ENCODE peak calls at places on chromosomes 5 and 9, in five cellular contexts. F is HepG2, V is K562, T is GM12878, K is upper lobe of left lung. O is an unnamed sample.

GRCh38 chr5:39912880-39913279 is 488.1 kb upstream of the DAB2 start:
- ATAC-seq in F (no peak), V (no peak), T (no peak), K (no peak), O (no peak)

GRCh38 chr5:74231697-74232096 is 408.8 kb downstream of the ENC1 start:
- ATAC-seq in F (no peak), V (no peak), T (no peak), K (no peak), O (no peak)

GRCh38 chr5:43038523-43038989 is 1.6 kb downstream of the ANXA2R start:
- ATAC-seq in F (no peak), V (no peak), T (no peak), K (no peak), O (no peak)

GRCh38 chr5:35470866-35471265 is 146.8 kb upstream of the SPEF2 start:
- ATAC-seq in F (peak; percentile 94), V (no peak), T (no peak), K (no peak), O (no peak)

GRCh38 chr9:83959061-83959460 is 21.0 kb downstream of the HNRNPK start:
- ATAC-seq in F (peak; percentile 33), V (no peak), T (no peak), K (no peak), O (no peak)

GRCh38 chr5:128341056-128341455 is 197.0 kb downstream of the FBN2 start:
- ATAC-seq in F (no peak), V (no peak), T (no peak), K (peak; percentile 47), O (peak; percentile 38)

GRCh38 chr9:1907465-1907864 is 107.7 kb upstream of the SMARCA2 start:
- ATAC-seq in F (no peak), V (no peak), T (peak; percentile 50), K (no peak), O (no peak)

GRCh38 chr5:65326912-65327311 is 154.8 kb downstream of the ADAMTS6 start:
- ATAC-seq in F (no peak), V (no peak), T (no peak), K (no peak), O (no peak)

GRCh38 chr5:169183581-169183980 is 117.4 kb downstream of the SLIT3 start:
- ATAC-seq in F (no peak), V (no peak), T (no peak), K (no peak), O (no peak)

GRCh38 chr5:75072066-75072465 is 19.7 kb upstream of the GCNT4 start:
- ATAC-seq in F (no peak), V (no peak), T (no peak), K (no peak), O (no peak)

GRCh38 chr5:139439013-139439903 is at the start of gene DNAJC18:
- ATAC-seq in F (peak; percentile 97), V (peak; percentile 97), T (peak; percentile 81), K (peak; percentile 97), O (peak; percentile 99)
- TF ChIP-seq EP300 in F (no peak), V (no peak), T (no peak), K (no peak), O (no peak)

GRCh38 chr5:98773464-98774191 is at the start of gene RGMB:
- ATAC-seq in F (peak; percentile 88), V (peak; percentile 43), T (peak; percentile 89), K (peak; percentile 97), O (peak; percentile 94)
- TF ChIP-seq POLR2AphosphoS5 in F (peak; percentile 52), V (no peak), T (peak; percentile 58), K (peak; percentile 37), O (peak; percentile 46)

DNA sequence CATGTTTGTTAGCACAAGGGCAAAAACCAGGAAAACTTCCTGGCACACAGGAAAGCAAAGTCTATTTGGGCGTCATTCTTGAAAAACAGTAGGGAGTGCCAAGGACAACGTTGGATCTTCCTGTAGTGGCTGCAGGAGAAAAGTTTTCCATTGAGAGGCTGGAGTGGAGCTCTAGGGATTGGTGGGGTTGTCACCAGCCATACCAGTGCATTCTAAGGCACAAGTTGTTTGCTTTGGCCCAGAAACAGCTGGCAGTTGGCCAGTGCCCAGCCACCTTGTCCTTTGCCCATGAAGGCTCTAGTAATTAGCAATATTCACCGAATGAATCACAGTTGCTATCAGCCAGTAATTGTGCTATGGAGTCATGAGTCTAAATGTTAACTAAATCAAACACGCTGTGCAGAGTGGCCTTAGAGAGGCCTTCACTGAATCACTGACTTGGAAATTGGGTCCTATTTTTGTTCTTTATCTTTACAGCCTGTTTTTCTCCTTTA is 26.4 kb downstream of the TNFSF15 start:
- ATAC-seq in F (no peak), V (no peak), T (no peak), K (peak; percentile 81), O (peak; percentile 87)
- TF ChIP-seq EP300 in F (no peak), V (no peak), T (no peak), K (no peak), O (no peak)

DNA sequence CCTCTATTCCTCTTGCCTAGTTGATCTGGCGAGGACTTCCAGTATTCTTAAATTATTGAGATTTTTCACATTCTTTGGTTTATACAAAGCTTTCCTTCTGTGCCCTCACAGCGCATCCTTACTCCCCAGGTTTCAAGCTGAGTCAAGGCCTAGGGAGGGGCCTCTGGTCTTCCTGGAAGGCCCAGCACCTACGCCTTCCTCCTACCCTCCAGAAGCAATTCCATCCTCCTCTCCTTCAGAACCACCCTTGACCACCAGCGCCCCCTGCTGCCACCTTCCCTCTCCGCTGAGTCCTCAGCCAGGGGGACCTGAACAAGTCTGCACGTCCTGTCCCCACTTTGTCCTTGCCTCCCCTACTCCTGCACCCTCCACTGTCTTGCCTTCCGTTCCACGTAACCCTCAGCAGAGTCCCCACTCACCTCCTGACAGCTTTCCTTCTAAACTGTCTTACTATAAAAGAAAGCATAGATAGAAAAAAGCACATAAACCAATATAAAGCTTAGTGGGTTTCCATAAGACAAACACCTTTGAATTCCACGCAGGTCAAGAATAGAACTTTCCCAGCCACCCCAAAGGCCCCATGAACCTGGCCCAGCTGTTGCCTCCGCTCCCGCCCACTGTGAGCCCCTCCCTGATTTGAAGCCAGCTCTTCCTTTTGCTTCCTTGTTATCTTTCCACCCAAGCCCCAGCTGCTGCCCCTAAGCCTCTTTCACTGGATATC is 63.0 kb upstream of the CTSL start:
- ATAC-seq in F (peak; percentile 88), V (peak; percentile 99), T (peak; percentile 88), K (peak; percentile 72), O (peak; percentile 47)
- TF ChIP-seq POLR2AphosphoS5 in F (no peak), V (no peak), T (no peak), K (no peak), O (no peak)

DNA sequence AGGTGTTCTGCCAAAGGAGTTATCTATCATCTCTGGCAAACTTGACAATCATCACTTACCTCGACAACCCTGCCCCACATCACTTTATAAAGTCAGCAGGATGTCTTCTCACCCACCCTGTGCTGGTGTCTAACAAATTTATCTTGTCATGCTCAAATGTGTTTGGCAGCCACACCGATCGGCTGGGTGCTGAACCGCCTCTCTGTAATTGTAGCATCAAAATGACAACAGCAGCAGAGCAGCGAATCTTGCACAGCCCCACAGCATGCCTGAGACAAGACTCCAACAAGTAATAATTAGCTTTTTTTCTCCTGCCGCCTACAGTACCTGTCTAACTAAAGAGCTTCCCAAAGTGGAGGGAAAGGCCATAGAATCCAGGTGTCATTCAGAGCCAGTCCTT is 176.2 kb downstream of the NR3C1 start:
- ATAC-seq in F (no peak), V (no peak), T (no peak), K (no peak), O (no peak)
- TF ChIP-seq EP300 in F (no peak), V (no peak), T (no peak), K (no peak), O (no peak)

GRCh38 chr5:180815241-180816031 is 12.8 kb upstream of the MGAT1 start:
- ATAC-seq in F (no peak), V (no peak), T (no peak), K (no peak), O (no peak)
- TF ChIP-seq POLR2AphosphoS5 in F (no peak), V (no peak), T (no peak), K (peak; percentile 16), O (no peak)

DNA sequence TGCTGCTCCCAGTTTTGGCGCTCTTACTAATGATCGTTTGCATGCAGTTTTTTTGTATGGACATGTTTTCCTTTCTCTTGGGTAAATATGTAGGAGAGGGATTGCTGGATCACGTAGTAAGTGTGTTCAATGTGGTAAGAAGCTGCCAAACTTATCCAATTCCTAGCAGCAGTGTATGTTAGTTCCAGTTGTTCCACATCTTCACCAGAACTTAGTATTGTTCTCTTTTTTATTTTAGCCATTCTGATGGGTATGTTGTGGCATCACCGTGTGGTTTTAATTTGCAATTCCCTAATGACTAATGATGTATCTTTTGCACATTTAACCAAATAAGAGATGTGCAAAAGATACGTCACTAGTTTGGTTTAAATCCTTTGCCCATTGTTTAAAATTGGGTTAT is 65.9 kb downstream of the IPPK start:
- ATAC-seq in F (no peak), V (no peak), T (no peak), K (no peak), O (no peak)
- TF ChIP-seq EP300 in F (no peak), V (no peak), T (no peak), K (no peak), O (no peak)

GRCh38 chr9:137384116-137384756 is 38.7 kb downstream of the EXD3 start:
- ATAC-seq in F (no peak), V (peak; percentile 32), T (no peak), K (no peak), O (no peak)

GRCh38 chr9:137382728-137383452 is 40.1 kb downstream of the EXD3 start:
- ATAC-seq in F (peak; percentile 63), V (peak; percentile 69), T (no peak), K (peak; percentile 24), O (peak; percentile 37)

GRCh38 chr9:137387034-137387890 is 35.7 kb downstream of the EXD3 start:
- ATAC-seq in F (peak; percentile 8), V (no peak), T (no peak), K (no peak), O (no peak)

GRCh38 chr9:137383453-137384115 is 39.4 kb downstream of the EXD3 start:
- ATAC-seq in F (peak; percentile 31), V (peak; percentile 71), T (peak; percentile 19), K (no peak), O (no peak)

GRCh38 chr9:137385061-137385655 is 37.8 kb downstream of the EXD3 start:
- ATAC-seq in F (no peak), V (no peak), T (no peak), K (no peak), O (no peak)
- TF ChIP-seq POLR2AphosphoS5 in F (no peak), V (no peak), T (no peak), K (no peak), O (no peak)